ENCODE peak calls at places on chromosomes 7 and 10, in six cellular contexts. G is OCI-M1; P is NCI-H1436; I is nephron progenitor cell; R is neural progenitor cell; N is naive thymus-derived CD4-positive, alpha-beta T cell. V is an unnamed sample.

GRCh38 chr10:11201911-11202310 is 184.2 kb downstream of the CELF2 start:
- DNase-seq in G (no peak), P (no peak), I (no peak), R (no peak), N (no peak), V (no peak)

GRCh38 chr10:19629559-19629958 is 186.7 kb upstream of the PLXDC2 start:
- DNase-seq in G (peak; percentile 86), P (no peak), I (peak; percentile 4), R (peak; percentile 85), N (no peak), V (peak; percentile 63)

GRCh38 chr7:5349437-5350173 is 66.9 kb downstream of the SLC29A4 start:
- DNase-seq in G (no peak), P (no peak), I (peak; percentile 40), R (no peak), N (no peak), V (peak; percentile 79)

GRCh38 chr10:21134645-21135395 is 237.7 kb upstream of the NEBL start:
- DNase-seq in G (no peak), P (no peak), I (no peak), R (no peak), N (no peak), V (peak; percentile 80)

GRCh38 chr10:69866688-69867461 is 65.2 kb downstream of the COL13A1 start:
- DNase-seq in G (no peak), P (no peak), I (peak; percentile 63), R (peak; percentile 85), N (no peak), V (peak; percentile 90)

GRCh38 chr10:34957531-34957930 is 132.6 kb downstream of the CUL2 start:
- DNase-seq in G (no peak), P (no peak), I (no peak), R (no peak), N (no peak), V (no peak)

GRCh38 chr10:114635101-114635500 is 23.0 kb downstream of the ABLIM1 start:
- DNase-seq in G (no peak), P (no peak), I (no peak), R (no peak), N (no peak), V (no peak)

GRCh38 chr7:42858570-42858969 is 53.3 kb downstream of the C7orf25 start:
- DNase-seq in G (no peak), P (no peak), I (no peak), R (no peak), N (no peak), V (no peak)

GRCh38 chr7:22666732-22667131 is 60.3 kb upstream of the IL6 start:
- DNase-seq in G (peak; percentile 67), P (peak; percentile 11), I (no peak), R (no peak), N (no peak), V (no peak)

GRCh38 chr7:27576360-27576944 is 86.2 kb downstream of the HIBADH start:
- DNase-seq in G (peak; percentile 60), P (peak; percentile 32), I (peak; percentile 11), R (peak; percentile 47), N (no peak), V (peak; percentile 63)

GRCh38 chr10:17023386-17024298 is 106.0 kb downstream of the CUBN start:
- DNase-seq in G (peak; percentile 91), P (no peak), I (no peak), R (peak; percentile 54), N (peak; percentile 76), V (peak; percentile 73)

GRCh38 chr10:132613566-132614348 is 76.2 kb downstream of the INPP5A start:
- DNase-seq in G (no peak), P (no peak), I (no peak), R (no peak), N (no peak), V (no peak)

GRCh38 chr7:67551027-67551426 is 554.4 kb downstream of the TYW1 start:
- DNase-seq in G (no peak), P (no peak), I (no peak), R (no peak), N (no peak), V (no peak)

GRCh38 chr7:77917500-77918262 is 119.1 kb downstream of the PHTF2 start:
- DNase-seq in G (no peak), P (no peak), I (no peak), R (no peak), N (no peak), V (no peak)

GRCh38 chr10:11165591-11166543 is 148.2 kb downstream of the CELF2 start:
- DNase-seq in G (peak; percentile 92), P (peak; percentile 5), I (peak; percentile 62), R (peak; percentile 83), N (peak; percentile 79), V (peak; percentile 77)

GRCh38 chr7:31129067-31129466 is 77.0 kb downstream of the ADCYAP1R1 start:
- DNase-seq in G (no peak), P (peak; percentile 1), I (no peak), R (peak; percentile 20), N (no peak), V (no peak)

GRCh38 chr7:145050415-145050814 is 214.6 kb upstream of the TPK1 start:
- DNase-seq in G (no peak), P (no peak), I (no peak), R (no peak), N (no peak), V (no peak)

GRCh38 chr7:130939285-130940095 is 205.5 kb upstream of the KLF14 start:
- DNase-seq in G (no peak), P (no peak), I (no peak), R (peak; percentile 53), N (no peak), V (no peak)

GRCh38 chr10:11249134-11249533 is 231.5 kb downstream of the CELF2 start:
- DNase-seq in G (no peak), P (no peak), I (no peak), R (no peak), N (no peak), V (no peak)

GRCh38 chr10:77643795-77644468 is 6.3 kb upstream of the KCNMA1 start:
- DNase-seq in G (peak; percentile 76), P (no peak), I (peak; percentile 24), R (peak; percentile 78), N (no peak), V (peak; percentile 79)